ENCODE peak calls at places on chromosome 9, in eight cellular contexts. R is cardiac muscle cell; T is OCI-LY7; E is AML-193; U is NCI-H1092 treated with DMSO at 0.1 percent for 48 hours; B is naive thymus-derived CD8-positive, alpha-beta T cell; V is AG04449; I is DMS153. X is an unnamed sample.

GRCh38 chr9:88084816-88085215 is 53.5 kb downstream of the SPATA31C2 start:
- DNase-seq in R (no peak), T (no peak), E (no peak), U (no peak), B (no peak), V (no peak), I (no peak), X (no peak)

GRCh38 chr9:21591221-21592062 is 109.3 kb upstream of the IFNE start:
- DNase-seq in R (no peak), T (no peak), E (peak), U (no peak), B (no peak), V (peak), I (no peak), X (no peak)

GRCh38 chr9:87290241-87290700 is 207.4 kb upstream of the DAPK1 start:
- DNase-seq in R (no peak), T (no peak), E (no peak), U (no peak), B (no peak), V (no peak), I (no peak), X (no peak)

GRCh38 chr9:107707915-107708441 is 218.4 kb upstream of the KLF4 start:
- DNase-seq in R (no peak), T (no peak), E (no peak), U (no peak), B (no peak), V (no peak), I (no peak), X (no peak)

GRCh38 chr9:110464321-110464720 is 115.2 kb downstream of the SVEP1 start:
- DNase-seq in R (no peak), T (peak), E (no peak), U (no peak), B (no peak), V (no peak), I (peak), X (no peak)

GRCh38 chr9:111622626-111623025 is 8.5 kb upstream of the DNAJC25 start:
- DNase-seq in R (no peak), T (no peak), E (peak), U (no peak), B (no peak), V (peak), I (no peak), X (no peak)

GRCh38 chr9:17280350-17281012 is 145.6 kb downstream of the CNTLN start:
- DNase-seq in R (no peak), T (no peak), E (no peak), U (no peak), B (no peak), V (peak), I (no peak), X (no peak)

GRCh38 chr9:24044576-24044975 is 218.5 kb upstream of the ELAVL2 start:
- DNase-seq in R (no peak), T (no peak), E (no peak), U (no peak), B (no peak), V (no peak), I (no peak), X (no peak)

GRCh38 chr9:83630938-83631457 is 8.1 kb downstream of the IDNK start:
- DNase-seq in R (peak), T (no peak), E (no peak), U (no peak), B (no peak), V (no peak), I (no peak), X (no peak)

GRCh38 chr9:24939099-24939850 is 393.6 kb upstream of the IZUMO3 start:
- DNase-seq in R (no peak), T (peak), E (no peak), U (peak), B (no peak), V (no peak), I (no peak), X (no peak)

GRCh38 chr9:113580041-113580953 is 116.8 kb downstream of the RGS3 start:
- DNase-seq in R (no peak), T (peak), E (peak), U (peak), B (peak), V (no peak), I (no peak), X (no peak)

GRCh38 chr9:128321343-128321742 is 904 bp downstream of the TRUB2 start:
- DNase-seq in R (no peak), T (no peak), E (no peak), U (no peak), B (no peak), V (no peak), I (no peak), X (no peak)

GRCh38 chr9:135306699-135307098 is 172.9 kb upstream of the PPP1R26 start:
- DNase-seq in R (no peak), T (no peak), E (no peak), U (no peak), B (no peak), V (no peak), I (no peak), X (no peak)

GRCh38 chr9:19495186-19496028 is 86.6 kb downstream of the ACER2 start:
- DNase-seq in R (no peak), T (no peak), E (no peak), U (no peak), B (no peak), V (no peak), I (no peak), X (no peak)

GRCh38 chr9:33143241-33143642 is 23.9 kb downstream of the B4GALT1 start:
- DNase-seq in R (no peak), T (no peak), E (peak), U (no peak), B (no peak), V (no peak), I (no peak), X (no peak)

GRCh38 chr9:124504530-124505005 is 2.6 kb downstream of the NR5A1 start:
- DNase-seq in R (no peak), T (no peak), E (no peak), U (no peak), B (no peak), V (no peak), I (no peak), X (no peak)

GRCh38 chr9:111034146-111034545 is 4.1 kb downstream of the LPAR1 start:
- DNase-seq in R (no peak), T (no peak), E (no peak), U (no peak), B (no peak), V (no peak), I (no peak), X (no peak)

GRCh38 chr9:121785673-121786542 is 134.5 kb downstream of the DAB2IP start:
- DNase-seq in R (no peak), T (no peak), E (no peak), U (no peak), B (no peak), V (no peak), I (no peak), X (no peak)

GRCh38 chr9:97954550-97954989 is 16.6 kb upstream of the HEMGN start:
- DNase-seq in R (peak), T (peak), E (peak), U (peak), B (peak), V (no peak), I (peak), X (peak)

GRCh38 chr9:89817186-89817960 is 212.6 kb downstream of the GADD45G start:
- DNase-seq in R (no peak), T (no peak), E (no peak), U (no peak), B (no peak), V (no peak), I (no peak), X (no peak)

GRCh38 chr9:124231095-124231743 is 26.5 kb upstream of the NEK6 start:
- DNase-seq in R (no peak), T (no peak), E (no peak), U (no peak), B (no peak), V (no peak), I (no peak), X (no peak)

GRCh38 chr9:21715408-21715807 is 87.0 kb upstream of the MTAP start:
- DNase-seq in R (no peak), T (no peak), E (no peak), U (no peak), B (no peak), V (no peak), I (no peak), X (no peak)

GRCh38 chr9:77462066-77462465 is 186.1 kb downstream of the GNA14 start:
- DNase-seq in R (no peak), T (no peak), E (no peak), U (no peak), B (no peak), V (no peak), I (no peak), X (no peak)

GRCh38 chr9:132990781-132991180 is 12.3 kb downstream of the GFI1B start:
- DNase-seq in R (no peak), T (no peak), E (no peak), U (no peak), B (no peak), V (no peak), I (peak), X (no peak)

GRCh38 chr9:76912631-76913275 is 6.8 kb upstream of the PRUNE2 start:
- DNase-seq in R (no peak), T (no peak), E (peak), U (no peak), B (no peak), V (no peak), I (peak), X (no peak)

GRCh38 chr9:114829686-114830085 is 23.8 kb upstream of the TNFSF15 start:
- DNase-seq in R (no peak), T (no peak), E (no peak), U (no peak), B (no peak), V (no peak), I (no peak), X (no peak)